ENCODE peak calls at places on chromosomes 16 and 17, in five cellular contexts. C is breast epithelium, K is HFF-Myc, E is upper lobe of left lung, U is neural progenitor cell. B is an unnamed sample.
A peak's percentile ranks its signal among the peaks of the same experiment; 100 is the strongest.

GRCh38 chr17:32152130-32152529 is 9.8 kb downstream of the RHOT1 start:
- DNase-seq in K (no peak), E (peak; percentile 35), U (no peak), C (no peak), B (no peak)

GRCh38 chr17:65388911-65389310 is 172.5 kb downstream of the AXIN2 start:
- DNase-seq in U (no peak), C (no peak), K (peak; percentile 50), E (no peak), B (no peak)

GRCh38 chr16:54242199-54242598 is 44.4 kb downstream of the IRX3 start:
- DNase-seq in K (no peak), U (peak; percentile 71), E (no peak), C (no peak), B (no peak)

GRCh38 chr17:12055889-12056288 is 35.2 kb downstream of the MAP2K4 start:
- DNase-seq in E (no peak), C (no peak), U (no peak), K (no peak), B (no peak)

GRCh38 chr16:10982430-10983174 is 38.2 kb downstream of the CLEC16A start:
- DNase-seq in K (no peak), U (no peak), E (no peak), C (no peak), B (no peak)

GRCh38 chr17:77322534-77323412 is 182.0 kb downstream of the SEC14L1 start:
- DNase-seq in E (peak; percentile 83), U (peak; percentile 23), C (peak; percentile 68), K (peak; percentile 91), B (no peak)

GRCh38 chr16:70796301-70796700 is 4.7 kb downstream of the VAC14 start:
- DNase-seq in C (no peak), K (no peak), E (no peak), U (no peak), B (no peak)

GRCh38 chr17:36731806-36732205 is 130.4 kb downstream of the MRM1 start:
- DNase-seq in K (no peak), E (no peak), C (no peak), U (peak; percentile 88), B (no peak)

GRCh38 chr17:21213491-21214014 is 408 bp downstream of the TMEM11 start:
- DNase-seq in K (no peak), U (peak; percentile 75), C (no peak), E (peak; percentile 40), B (peak; percentile 55)

GRCh38 chr16:72224260-72224768 is 52.4 kb upstream of the PMFBP1 start:
- DNase-seq in K (no peak), C (no peak), E (no peak), U (no peak), B (no peak)

GRCh38 chr16:398551-399277 is 1.7 kb downstream of the NME4 start:
- DNase-seq in U (peak; percentile 49), E (no peak), K (no peak), C (no peak), B (no peak)

GRCh38 chr16:48244863-48245195 is 729 bp downstream of the LONP2 start:
- DNase-seq in K (no peak), E (no peak), U (no peak), C (no peak), B (no peak)

GRCh38 chr16:55233464-55233863 is 90.5 kb upstream of the IRX6 start:
- DNase-seq in K (no peak), C (no peak), U (no peak), E (no peak), B (no peak)

GRCh38 chr17:34622862-34623261 is 43.5 kb downstream of the TMEM132E start:
- DNase-seq in C (no peak), E (no peak), U (no peak), K (no peak), B (no peak)

GRCh38 chr17:34628883-34629282 is 49.5 kb downstream of the TMEM132E start:
- DNase-seq in E (no peak), U (no peak), C (no peak), K (no peak), B (no peak)

GRCh38 chr17:34623856-34624766 is 44.7 kb downstream of the TMEM132E start:
- DNase-seq in K (no peak), C (no peak), U (no peak), E (no peak), B (no peak)

GRCh38 chr17:34624767-34625389 is 45.5 kb downstream of the TMEM132E start:
- DNase-seq in C (no peak), U (peak; percentile 68), E (no peak), K (no peak), B (no peak)

GRCh38 chr17:34626141-34626681 is 46.8 kb downstream of the TMEM132E start:
- DNase-seq in U (no peak), K (no peak), C (no peak), E (no peak), B (no peak)
- TF ChIP-seq CTCF in U (no peak), K (no peak), C (no peak), E (no peak), B (no peak)

GRCh38 chr17:10697092-10698081 is at the start of the genes ADPRM and SCO1:
- DNase-seq in E (peak; percentile 97), U (peak; percentile 98), C (peak; percentile 87), K (peak; percentile 77), B (peak; percentile 83)
- TF ChIP-seq CTCF in E (peak; percentile 57), U (peak; percentile 54), C (no peak), K (peak; percentile 41), B (peak; percentile 56)

GRCh38 chr17:34527121-34527907 is 52.1 kb upstream of the TMEM132E start:
- DNase-seq in U (peak; percentile 16), C (no peak), K (no peak), E (no peak), B (no peak)

GRCh38 chr17:34533811-34534527 is 45.4 kb upstream of the TMEM132E start:
- DNase-seq in C (no peak), K (no peak), E (no peak), U (no peak), B (no peak)

DNA sequence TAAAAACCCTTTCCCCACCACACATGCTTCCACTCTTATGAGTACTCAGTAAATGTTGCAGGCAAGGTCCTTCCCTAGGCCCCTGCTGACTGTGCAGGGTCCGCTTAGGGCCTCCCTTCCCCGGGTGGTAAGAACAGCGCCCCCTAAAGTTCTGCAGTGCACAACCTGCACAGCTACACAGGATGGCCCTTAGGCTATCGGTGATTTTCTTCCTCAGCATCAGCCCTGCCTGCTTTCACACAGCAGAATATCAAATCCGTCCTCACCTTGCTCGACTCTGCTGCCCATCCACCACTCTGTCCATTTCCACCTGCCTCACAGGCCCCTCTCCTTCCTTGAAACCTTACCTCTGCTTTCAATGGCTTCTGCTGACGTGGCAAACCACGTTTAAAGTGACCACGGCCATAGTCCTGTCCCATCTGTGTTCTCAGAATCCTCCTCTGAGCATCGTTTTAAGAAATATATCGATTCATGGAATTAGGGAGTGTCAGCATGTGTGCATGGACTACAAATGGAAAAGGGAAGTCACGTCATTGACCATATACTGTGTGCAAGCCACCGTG is 51.4 kb upstream of the TMEM132E start:
- DNase-seq in K (no peak), U (peak; percentile 63), C (no peak), E (no peak), B (no peak)
- TF ChIP-seq CTCF in K (peak; percentile 35), U (peak; percentile 62), C (no peak), E (no peak), B (peak; percentile 43)

GRCh38 chr17:27593232-27593856 is 37.6 kb upstream of the LGALS9 start:
- DNase-seq in E (no peak), U (no peak), C (no peak), K (no peak), B (no peak)
- TF ChIP-seq CTCF in E (no peak), U (peak; percentile 8), C (no peak), K (no peak), B (no peak)

B was measured in progenitor cell of endocrine pancreas.